ENCODE peak calls at places on chromosomes 1 and 21, in six cellular contexts. One of them, this sample, is unnamed. For H3K36me3 and H3K4me1, the result is how much of the 10 kb centered on the place peaks cover.

GRCh38 chr1:121518726-121519041 is 333.9 kb downstream of the SRGAP2C start:
- DNase-seq in ovary: no peak
- DNase-seq in kidney: no peak
- DNase-seq in heart right ventricle: no peak
- DNase-seq in neural progenitor cell: no peak
- DNase-seq in iPS DF 6.9: no peak
- DNase-seq in this sample: no peak

GRCh38 chr1:56278052-56278451 is 301.3 kb downstream of the PLPP3 start:
- DNase-seq in neural progenitor cell: no peak
- DNase-seq in iPS DF 6.9: no peak
- DNase-seq in ovary: no peak
- DNase-seq in kidney: no peak
- DNase-seq in heart right ventricle: no peak
- DNase-seq in this sample: no peak

GRCh38 chr1:77539510-77540142 is 142.8 kb downstream of the ZZZ3 start:
- DNase-seq in ovary: no peak
- DNase-seq in iPS DF 6.9: no peak
- DNase-seq in heart right ventricle: peak
- DNase-seq in neural progenitor cell: peak
- DNase-seq in kidney: no peak
- DNase-seq in this sample: no peak

GRCh38 chr1:30684881-30685795 is 38.2 kb downstream of the MATN1 start:
- DNase-seq in iPS DF 6.9: peak
- DNase-seq in heart right ventricle: peak
- DNase-seq in kidney: peak
- DNase-seq in ovary: no peak
- DNase-seq in neural progenitor cell: peak
- DNase-seq in this sample: peak

GRCh38 chr1:229984992-229985985 is 81.7 kb upstream of the GALNT2 start:
- DNase-seq in neural progenitor cell: no peak
- DNase-seq in heart right ventricle: no peak
- DNase-seq in iPS DF 6.9: no peak
- DNase-seq in kidney: no peak
- DNase-seq in ovary: no peak
- DNase-seq in this sample: no peak

GRCh38 chr1:69263982-69264381 is 303.7 kb upstream of the LRRC7 start:
- DNase-seq in neural progenitor cell: no peak
- DNase-seq in heart right ventricle: peak
- DNase-seq in kidney: peak
- DNase-seq in iPS DF 6.9: no peak
- DNase-seq in ovary: no peak
- DNase-seq in this sample: no peak

GRCh38 chr1:150829751-150830150 is 21.7 kb upstream of the CTSK start:
- DNase-seq in heart right ventricle: no peak
- DNase-seq in iPS DF 6.9: no peak
- DNase-seq in neural progenitor cell: peak
- DNase-seq in kidney: no peak
- DNase-seq in ovary: no peak
- DNase-seq in this sample: no peak

GRCh38 chr1:89358287-89358893 is 5.5 kb upstream of the GBP6 start:
- DNase-seq in heart right ventricle: peak
- DNase-seq in neural progenitor cell: peak
- DNase-seq in iPS DF 6.9: peak
- DNase-seq in ovary: peak
- DNase-seq in kidney: peak
- DNase-seq in this sample: peak

GRCh38 chr1:112735752-112736151 is 20.6 kb upstream of the PPM1J start:
- DNase-seq in neural progenitor cell: no peak
- DNase-seq in heart right ventricle: no peak
- DNase-seq in iPS DF 6.9: no peak
- DNase-seq in ovary: no peak
- DNase-seq in kidney: no peak
- DNase-seq in this sample: no peak

GRCh38 chr1:81974883-81975555 is 174.3 kb downstream of the ADGRL2 start:
- DNase-seq in neural progenitor cell: no peak
- DNase-seq in ovary: no peak
- DNase-seq in heart right ventricle: no peak
- DNase-seq in iPS DF 6.9: no peak
- DNase-seq in kidney: no peak
- DNase-seq in this sample: no peak

GRCh38 chr1:63668298-63668697 is 75.1 kb downstream of the PGM1 start:
- DNase-seq in iPS DF 6.9: no peak
- DNase-seq in neural progenitor cell: no peak
- DNase-seq in ovary: no peak
- DNase-seq in kidney: no peak
- DNase-seq in heart right ventricle: no peak
- DNase-seq in this sample: no peak

GRCh38 chr1:230423261-230423660 is 2.9 kb downstream of the PGBD5 start:
- DNase-seq in kidney: no peak
- DNase-seq in iPS DF 6.9: no peak
- DNase-seq in ovary: no peak
- DNase-seq in neural progenitor cell: no peak
- DNase-seq in heart right ventricle: no peak
- DNase-seq in this sample: no peak

GRCh38 chr1:29712275-29712633 is 475.9 kb downstream of the PTPRU start:
- DNase-seq in ovary: no peak
- DNase-seq in iPS DF 6.9: no peak
- DNase-seq in neural progenitor cell: no peak
- DNase-seq in kidney: no peak
- DNase-seq in heart right ventricle: no peak
- DNase-seq in this sample: no peak

GRCh38 chr1:20426923-20427322 is 59.1 kb downstream of the CAMK2N1 start:
- DNase-seq in heart right ventricle: no peak
- DNase-seq in kidney: no peak
- DNase-seq in ovary: no peak
- DNase-seq in neural progenitor cell: no peak
- DNase-seq in iPS DF 6.9: no peak
- DNase-seq in this sample: no peak

GRCh38 chr1:178060789-178061556 is 32.9 kb upstream of the RASAL2 start:
- DNase-seq in kidney: no peak
- DNase-seq in heart right ventricle: peak
- DNase-seq in ovary: no peak
- DNase-seq in neural progenitor cell: peak
- DNase-seq in iPS DF 6.9: peak
- DNase-seq in this sample: no peak

GRCh38 chr1:47823016-47823843 is 174.0 kb downstream of the TRABD2B start:
- DNase-seq in ovary: no peak
- DNase-seq in iPS DF 6.9: no peak
- DNase-seq in kidney: no peak
- DNase-seq in heart right ventricle: no peak
- DNase-seq in neural progenitor cell: no peak
- DNase-seq in this sample: no peak

GRCh38 chr1:84497631-84498278 is 8.4 kb upstream of the SPATA1 start:
- DNase-seq in iPS DF 6.9: no peak
- DNase-seq in heart right ventricle: no peak
- DNase-seq in neural progenitor cell: no peak
- DNase-seq in kidney: no peak
- DNase-seq in ovary: no peak
- DNase-seq in this sample: no peak

GRCh38 chr1:230002164-230002803 is 64.8 kb upstream of the GALNT2 start:
- DNase-seq in kidney: no peak
- DNase-seq in neural progenitor cell: peak
- DNase-seq in ovary: peak
- DNase-seq in iPS DF 6.9: no peak
- DNase-seq in heart right ventricle: peak
- DNase-seq in this sample: no peak

GRCh38 chr21:16279658-16280581 is 550.1 kb downstream of the USP25 start:
- DNase-seq in neural progenitor cell: peak
- DNase-seq in ovary: peak
- DNase-seq in iPS DF 6.9: no peak
- DNase-seq in heart right ventricle: peak
- DNase-seq in kidney: peak
- DNase-seq in this sample: no peak

GRCh38 chr1:212004888-212005287 is 30.5 kb downstream of the INTS7 start:
- DNase-seq in kidney: no peak
- DNase-seq in neural progenitor cell: no peak
- DNase-seq in ovary: no peak
- DNase-seq in heart right ventricle: no peak
- DNase-seq in iPS DF 6.9: no peak
- DNase-seq in this sample: no peak

GRCh38 chr1:74502432-74502831 is 10.0 kb downstream of the LRRC53 start:
- DNase-seq in neural progenitor cell: peak
- DNase-seq in iPS DF 6.9: peak
- DNase-seq in heart right ventricle: peak
- DNase-seq in kidney: no peak
- DNase-seq in ovary: no peak
- DNase-seq in this sample: no peak

GRCh38 chr1:9705337-9706098 is 54.0 kb downstream of the PIK3CD start:
- DNase-seq in ovary: no peak
- DNase-seq in heart right ventricle: no peak
- DNase-seq in neural progenitor cell: no peak
- DNase-seq in iPS DF 6.9: no peak
- DNase-seq in kidney: no peak
- DNase-seq in this sample: no peak

GRCh38 chr1:221923921-221924598 is 182.2 kb upstream of the DUSP10 start:
- DNase-seq in iPS DF 6.9: no peak
- DNase-seq in ovary: no peak
- DNase-seq in neural progenitor cell: no peak
- DNase-seq in kidney: no peak
- DNase-seq in heart right ventricle: no peak
- DNase-seq in this sample: no peak

GRCh38 chr1:79539001-79539400 is 532.5 kb upstream of the ADGRL4 start:
- DNase-seq in kidney: no peak
- DNase-seq in neural progenitor cell: no peak
- DNase-seq in heart right ventricle: no peak
- DNase-seq in iPS DF 6.9: no peak
- DNase-seq in ovary: no peak
- DNase-seq in this sample: no peak

GRCh38 chr1:79042117-79042516 is 35.6 kb upstream of the ADGRL4 start:
- DNase-seq in kidney: no peak
- DNase-seq in neural progenitor cell: no peak
- DNase-seq in iPS DF 6.9: no peak
- DNase-seq in heart right ventricle: no peak
- DNase-seq in ovary: no peak
- DNase-seq in this sample: no peak

GRCh38 chr1:93148001-93148400 is 32.2 kb downstream of the TMED5 start:
- DNase-seq in iPS DF 6.9: no peak
- DNase-seq in ovary: no peak
- DNase-seq in neural progenitor cell: no peak
- DNase-seq in heart right ventricle: no peak
- DNase-seq in kidney: no peak
- DNase-seq in this sample: no peak

GRCh38 chr1:48109390-48110009 is 112.3 kb upstream of the TRABD2B start:
- DNase-seq in kidney: no peak
- DNase-seq in ovary: no peak
- DNase-seq in heart right ventricle: peak
- DNase-seq in iPS DF 6.9: peak
- DNase-seq in neural progenitor cell: peak
- DNase-seq in this sample: no peak

GRCh38 chr21:26965091-26965566 is 1.8 kb downstream of the ADAMTS5 start:
- DNase-seq in heart right ventricle: no peak
- DNase-seq in ovary: no peak
- DNase-seq in iPS DF 6.9: no peak
- DNase-seq in kidney: no peak
- DNase-seq in neural progenitor cell: no peak
- DNase-seq in this sample: no peak
- H3K4me3 ChIP-seq in heart right ventricle: peak
- H3K4me3 ChIP-seq in ovary: peak
- H3K4me3 ChIP-seq in iPS DF 6.9: peak
- H3K4me3 ChIP-seq in kidney: peak
- H3K4me3 ChIP-seq in neural progenitor cell: peak
- H3K4me3 ChIP-seq in this sample: peak

DNA sequence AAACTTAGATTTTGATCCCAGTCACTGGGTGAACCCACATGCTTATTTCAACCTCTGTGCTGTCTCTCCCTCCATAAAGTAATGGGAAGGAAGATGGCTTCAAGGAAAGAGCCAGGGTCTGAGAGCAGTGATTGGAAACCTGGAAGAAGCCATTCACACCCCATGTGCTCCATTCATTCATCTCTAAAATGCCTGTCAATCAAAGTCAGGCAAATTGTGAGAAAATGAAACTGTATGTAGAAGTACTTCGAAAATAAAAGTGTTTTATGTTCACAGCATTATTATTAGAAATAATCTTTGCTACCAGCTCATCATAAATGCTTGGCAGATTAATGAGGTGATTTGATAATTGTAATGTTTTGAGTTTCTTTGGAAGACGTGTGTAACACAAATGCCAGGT is 61.0 kb downstream of the ACP6 start:
- DNase-seq in neural progenitor cell: no peak
- DNase-seq in iPS DF 6.9: no peak
- DNase-seq in ovary: no peak
- DNase-seq in heart right ventricle: no peak
- DNase-seq in kidney: no peak
- DNase-seq in this sample: no peak
- H3K36me3 ChIP-seq in neural progenitor cell: under half
- H3K36me3 ChIP-seq in iPS DF 6.9: under half
- H3K36me3 ChIP-seq in ovary: under half
- H3K36me3 ChIP-seq in heart right ventricle: under half
- H3K36me3 ChIP-seq in kidney: under half
- H3K36me3 ChIP-seq in this sample: under half

GRCh38 chr1:225771661-225772322 is 5.8 kb upstream of the SRP9 start:
- DNase-seq in ovary: no peak
- DNase-seq in neural progenitor cell: no peak
- DNase-seq in kidney: no peak
- DNase-seq in iPS DF 6.9: no peak
- DNase-seq in heart right ventricle: no peak
- DNase-seq in this sample: no peak
- H3K4me1 ChIP-seq in ovary: under half
- H3K4me1 ChIP-seq in neural progenitor cell: under half
- H3K4me1 ChIP-seq in kidney: under half
- H3K4me1 ChIP-seq in iPS DF 6.9: under half
- H3K4me1 ChIP-seq in heart right ventricle: half or more
- H3K4me1 ChIP-seq in this sample: under half

GRCh38 chr1:42259059-42259738 is 75.8 kb downstream of the FOXJ3 start:
- DNase-seq in neural progenitor cell: no peak
- DNase-seq in ovary: no peak
- DNase-seq in kidney: no peak
- DNase-seq in iPS DF 6.9: no peak
- DNase-seq in heart right ventricle: no peak
- DNase-seq in this sample: no peak
- H3K4me3 ChIP-seq in neural progenitor cell: no peak
- H3K4me3 ChIP-seq in ovary: no peak
- H3K4me3 ChIP-seq in kidney: no peak
- H3K4me3 ChIP-seq in iPS DF 6.9: no peak
- H3K4me3 ChIP-seq in heart right ventricle: no peak
- H3K4me3 ChIP-seq in this sample: no peak

GRCh38 chr21:39300587-39300986 is 12.8 kb downstream of the BRWD1 start:
- DNase-seq in neural progenitor cell: no peak
- DNase-seq in kidney: no peak
- DNase-seq in heart right ventricle: no peak
- DNase-seq in iPS DF 6.9: no peak
- DNase-seq in ovary: no peak
- DNase-seq in this sample: no peak
- H3K36me3 ChIP-seq in neural progenitor cell: under half
- H3K36me3 ChIP-seq in kidney: under half
- H3K36me3 ChIP-seq in heart right ventricle: under half
- H3K36me3 ChIP-seq in iPS DF 6.9: under half
- H3K36me3 ChIP-seq in ovary: under half
- H3K36me3 ChIP-seq in this sample: half or more

GRCh38 chr1:25843483-25843882 is 15.8 kb downstream of the AUNIP start:
- DNase-seq in heart right ventricle: no peak
- DNase-seq in kidney: no peak
- DNase-seq in iPS DF 6.9: no peak
- DNase-seq in neural progenitor cell: no peak
- DNase-seq in ovary: no peak
- DNase-seq in this sample: no peak
- H3K4me1 ChIP-seq in heart right ventricle: under half
- H3K4me1 ChIP-seq in kidney: under half
- H3K4me1 ChIP-seq in iPS DF 6.9: under half
- H3K4me1 ChIP-seq in neural progenitor cell: under half
- H3K4me1 ChIP-seq in ovary: under half
- H3K4me1 ChIP-seq in this sample: under half

GRCh38 chr1:159009704-159010361 is at the start of gene IFI16:
- DNase-seq in heart right ventricle: peak
- DNase-seq in iPS DF 6.9: no peak
- DNase-seq in ovary: peak
- DNase-seq in kidney: no peak
- DNase-seq in neural progenitor cell: no peak
- DNase-seq in this sample: no peak
- H3K4me3 ChIP-seq in heart right ventricle: peak
- H3K4me3 ChIP-seq in iPS DF 6.9: no peak
- H3K4me3 ChIP-seq in ovary: peak
- H3K4me3 ChIP-seq in kidney: peak
- H3K4me3 ChIP-seq in neural progenitor cell: no peak
- H3K4me3 ChIP-seq in this sample: peak

This sample was measured in upper lobe of right lung.